ENCODE peak calls at places on chromosome 21, in seven cellular contexts. One of them, this sample, is unnamed.

GRCh38 chr21:30719401-30719800 is 824 bp upstream of the KRTAP21-3 start:
- DNase-seq in right atrium auricular region: no peak
- DNase-seq in Calu3: no peak
- DNase-seq in hepatocyte: peak
- DNase-seq in GM23338: no peak
- DNase-seq in OCI-LY7: no peak
- DNase-seq in activated B cell treated with CpG ODN at 0.5 μM for 24 hours: no peak
- DNase-seq in this sample: peak

GRCh38 chr21:31117046-31117916 is 79.0 kb upstream of the KRTAP19-8 start:
- DNase-seq in right atrium auricular region: no peak
- DNase-seq in Calu3: no peak
- DNase-seq in hepatocyte: peak
- DNase-seq in GM23338: no peak
- DNase-seq in OCI-LY7: no peak
- DNase-seq in activated B cell treated with CpG ODN at 0.5 μM for 24 hours: no peak
- DNase-seq in this sample: peak

GRCh38 chr21:29819675-29820337 is 120.0 kb downstream of the GRIK1 start:
- DNase-seq in right atrium auricular region: no peak
- DNase-seq in Calu3: no peak
- DNase-seq in hepatocyte: no peak
- DNase-seq in GM23338: no peak
- DNase-seq in OCI-LY7: no peak
- DNase-seq in activated B cell treated with CpG ODN at 0.5 μM for 24 hours: no peak
- DNase-seq in this sample: no peak

GRCh38 chr21:36734367-36735200 is 35.7 kb downstream of the SIM2 start:
- DNase-seq in right atrium auricular region: no peak
- DNase-seq in Calu3: no peak
- DNase-seq in hepatocyte: no peak
- DNase-seq in GM23338: no peak
- DNase-seq in OCI-LY7: no peak
- DNase-seq in activated B cell treated with CpG ODN at 0.5 μM for 24 hours: no peak
- DNase-seq in this sample: no peak

GRCh38 chr21:37916795-37917142 is 512 bp upstream of the KCNJ6 start:
- DNase-seq in right atrium auricular region: no peak
- DNase-seq in Calu3: no peak
- DNase-seq in hepatocyte: peak
- DNase-seq in GM23338: peak
- DNase-seq in OCI-LY7: no peak
- DNase-seq in activated B cell treated with CpG ODN at 0.5 μM for 24 hours: no peak
- DNase-seq in this sample: no peak

GRCh38 chr21:28186604-28187003 is 806.1 kb downstream of the LTN1 start:
- DNase-seq in right atrium auricular region: no peak
- DNase-seq in Calu3: no peak
- DNase-seq in hepatocyte: no peak
- DNase-seq in GM23338: no peak
- DNase-seq in OCI-LY7: no peak
- DNase-seq in activated B cell treated with CpG ODN at 0.5 μM for 24 hours: no peak
- DNase-seq in this sample: no peak

GRCh38 chr21:30305136-30305535 is 15.0 kb downstream of the KRTAP26-1 start:
- DNase-seq in right atrium auricular region: no peak
- DNase-seq in Calu3: no peak
- DNase-seq in hepatocyte: no peak
- DNase-seq in GM23338: no peak
- DNase-seq in OCI-LY7: no peak
- DNase-seq in activated B cell treated with CpG ODN at 0.5 μM for 24 hours: no peak
- DNase-seq in this sample: no peak

GRCh38 chr21:40047993-40048730 is 180.9 kb downstream of the PCP4 start:
- DNase-seq in right atrium auricular region: no peak
- DNase-seq in Calu3: no peak
- DNase-seq in hepatocyte: no peak
- DNase-seq in GM23338: no peak
- DNase-seq in OCI-LY7: no peak
- DNase-seq in activated B cell treated with CpG ODN at 0.5 μM for 24 hours: no peak
- DNase-seq in this sample: no peak

GRCh38 chr21:15552914-15553491 is 176.8 kb upstream of the USP25 start:
- DNase-seq in right atrium auricular region: no peak
- DNase-seq in Calu3: no peak
- DNase-seq in hepatocyte: peak
- DNase-seq in GM23338: peak
- DNase-seq in OCI-LY7: peak
- DNase-seq in activated B cell treated with CpG ODN at 0.5 μM for 24 hours: no peak
- DNase-seq in this sample: peak

GRCh38 chr21:31750843-31751242 is 18.9 kb upstream of the SCAF4 start:
- DNase-seq in right atrium auricular region: no peak
- DNase-seq in Calu3: no peak
- DNase-seq in hepatocyte: no peak
- DNase-seq in GM23338: no peak
- DNase-seq in OCI-LY7: no peak
- DNase-seq in activated B cell treated with CpG ODN at 0.5 μM for 24 hours: no peak
- DNase-seq in this sample: peak

GRCh38 chr21:38800924-38801744 is 4.6 kb upstream of the ETS2 start:
- DNase-seq in right atrium auricular region: no peak
- DNase-seq in Calu3: no peak
- DNase-seq in hepatocyte: no peak
- DNase-seq in GM23338: no peak
- DNase-seq in OCI-LY7: no peak
- DNase-seq in activated B cell treated with CpG ODN at 0.5 μM for 24 hours: no peak
- DNase-seq in this sample: peak

GRCh38 chr21:35469446-35469845 is 420.3 kb upstream of the RUNX1 start:
- DNase-seq in right atrium auricular region: no peak
- DNase-seq in Calu3: no peak
- DNase-seq in hepatocyte: no peak
- DNase-seq in GM23338: no peak
- DNase-seq in OCI-LY7: no peak
- DNase-seq in activated B cell treated with CpG ODN at 0.5 μM for 24 hours: no peak
- DNase-seq in this sample: no peak

GRCh38 chr21:43697758-43698643 is 20.9 kb upstream of the PDXK start:
- DNase-seq in right atrium auricular region: no peak
- DNase-seq in Calu3: no peak
- DNase-seq in hepatocyte: no peak
- DNase-seq in GM23338: no peak
- DNase-seq in OCI-LY7: no peak
- DNase-seq in activated B cell treated with CpG ODN at 0.5 μM for 24 hours: no peak
- DNase-seq in this sample: no peak

GRCh38 chr21:35252831-35253230 is 203.7 kb upstream of the RUNX1 start:
- DNase-seq in right atrium auricular region: no peak
- DNase-seq in Calu3: no peak
- DNase-seq in hepatocyte: no peak
- DNase-seq in GM23338: no peak
- DNase-seq in OCI-LY7: no peak
- DNase-seq in activated B cell treated with CpG ODN at 0.5 μM for 24 hours: no peak
- DNase-seq in this sample: peak

GRCh38 chr21:33308586-33309490 is 15.9 kb upstream of the IFNAR1 start:
- DNase-seq in right atrium auricular region: peak
- DNase-seq in Calu3: no peak
- DNase-seq in hepatocyte: no peak
- DNase-seq in GM23338: no peak
- DNase-seq in OCI-LY7: peak
- DNase-seq in activated B cell treated with CpG ODN at 0.5 μM for 24 hours: no peak
- DNase-seq in this sample: no peak
- TF ChIP-seq CTCF in right atrium auricular region: no peak
- TF ChIP-seq CTCF in Calu3: no peak
- TF ChIP-seq CTCF in hepatocyte: peak
- TF ChIP-seq CTCF in GM23338: no peak
- TF ChIP-seq CTCF in OCI-LY7: peak
- TF ChIP-seq CTCF in activated B cell treated with CpG ODN at 0.5 μM for 24 hours: no peak
- TF ChIP-seq CTCF in this sample: no peak

DNA sequence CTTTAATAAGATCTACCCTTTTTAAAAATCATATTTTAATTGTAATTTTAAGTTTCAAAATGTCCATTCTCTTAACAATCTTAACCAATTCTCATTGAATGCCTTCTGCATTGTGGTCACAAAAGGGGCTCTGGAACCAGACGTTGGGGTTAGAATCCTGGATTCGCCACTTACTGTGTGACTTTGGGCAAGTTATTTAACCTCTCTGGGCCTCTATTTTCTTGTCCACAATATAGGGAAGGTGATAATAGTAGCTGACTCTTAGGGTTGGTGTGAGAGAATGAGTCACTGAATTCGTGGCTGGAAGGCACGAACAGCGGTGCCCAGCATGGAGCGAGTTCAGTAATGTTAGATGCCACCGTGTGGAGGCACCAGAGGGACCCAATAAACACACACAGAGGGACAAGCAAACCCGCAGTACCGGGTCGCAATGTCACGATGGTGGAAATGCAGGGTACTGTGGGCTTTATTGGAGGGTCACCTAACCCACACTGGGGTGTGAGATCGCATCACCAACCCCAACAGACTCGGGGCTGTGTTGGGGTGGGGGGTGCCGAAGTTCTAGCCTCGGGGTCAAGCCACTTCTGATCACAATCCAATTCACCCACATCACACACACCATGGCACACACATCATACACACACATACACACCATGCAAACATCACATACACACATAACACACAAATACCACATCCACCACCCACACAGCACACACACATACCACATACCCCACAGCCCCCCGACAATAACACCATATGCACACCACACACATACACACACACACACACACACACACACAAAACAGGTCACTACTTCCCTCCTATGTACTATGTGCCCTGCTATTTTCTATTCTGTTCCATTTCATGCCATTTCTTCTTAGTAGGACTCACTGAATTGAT is 27.0 kb upstream of the IFNAR2 start:
- DNase-seq in right atrium auricular region: no peak
- DNase-seq in Calu3: peak
- DNase-seq in hepatocyte: no peak
- DNase-seq in GM23338: no peak
- DNase-seq in OCI-LY7: no peak
- DNase-seq in activated B cell treated with CpG ODN at 0.5 μM for 24 hours: no peak
- DNase-seq in this sample: no peak
- TF ChIP-seq CTCF in right atrium auricular region: no peak
- TF ChIP-seq CTCF in Calu3: no peak
- TF ChIP-seq CTCF in hepatocyte: no peak
- TF ChIP-seq CTCF in GM23338: no peak
- TF ChIP-seq CTCF in OCI-LY7: no peak
- TF ChIP-seq CTCF in activated B cell treated with CpG ODN at 0.5 μM for 24 hours: no peak
- TF ChIP-seq CTCF in this sample: no peak

GRCh38 chr21:45549670-45550463 is 7.6 kb upstream of the SLC19A1 start:
- DNase-seq in right atrium auricular region: no peak
- DNase-seq in Calu3: no peak
- DNase-seq in hepatocyte: no peak
- DNase-seq in GM23338: no peak
- DNase-seq in OCI-LY7: no peak
- DNase-seq in activated B cell treated with CpG ODN at 0.5 μM for 24 hours: no peak
- DNase-seq in this sample: no peak
- TF ChIP-seq CTCF in right atrium auricular region: no peak
- TF ChIP-seq CTCF in Calu3: no peak
- TF ChIP-seq CTCF in hepatocyte: no peak
- TF ChIP-seq CTCF in GM23338: peak
- TF ChIP-seq CTCF in OCI-LY7: no peak
- TF ChIP-seq CTCF in activated B cell treated with CpG ODN at 0.5 μM for 24 hours: no peak
- TF ChIP-seq CTCF in this sample: no peak

DNA sequence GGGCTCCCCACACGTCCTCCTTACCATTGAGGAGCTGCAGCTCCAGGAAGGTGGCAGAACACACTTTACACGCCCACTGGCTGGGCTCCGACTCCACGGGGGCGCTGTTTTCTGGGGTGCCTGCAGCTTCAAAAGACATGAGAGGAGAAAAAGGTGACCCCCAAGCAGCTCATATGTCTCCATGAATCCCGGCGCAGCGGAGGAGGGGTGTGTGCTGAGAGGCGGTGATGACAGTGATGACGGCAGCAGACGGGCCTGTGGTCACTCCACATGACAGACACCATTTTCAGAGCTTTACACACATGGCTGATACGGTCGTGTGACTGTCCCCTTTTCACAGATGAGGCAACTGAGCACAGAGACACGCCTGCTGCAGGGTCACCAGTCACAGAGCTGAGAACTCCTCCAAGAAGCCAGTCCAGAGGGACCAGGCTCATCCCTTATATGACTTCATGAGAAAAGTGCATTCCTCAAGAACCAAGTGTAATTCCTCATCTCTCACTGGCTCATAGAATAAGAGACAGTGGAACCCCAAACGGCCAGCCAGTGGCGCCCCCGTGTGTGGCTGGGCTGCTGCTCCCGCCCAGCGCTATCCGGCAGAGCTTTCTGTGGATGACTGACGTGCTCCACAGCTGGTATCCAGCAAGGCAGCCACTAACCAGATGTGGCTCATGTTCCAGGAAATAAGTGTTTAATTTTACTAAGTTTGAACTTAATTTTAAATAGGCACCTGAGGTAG is 31.9 kb downstream of the PRDM15 start:
- DNase-seq in right atrium auricular region: no peak
- DNase-seq in Calu3: no peak
- DNase-seq in hepatocyte: no peak
- DNase-seq in GM23338: peak
- DNase-seq in OCI-LY7: no peak
- DNase-seq in activated B cell treated with CpG ODN at 0.5 μM for 24 hours: no peak
- DNase-seq in this sample: no peak
- TF ChIP-seq CTCF in right atrium auricular region: no peak
- TF ChIP-seq CTCF in Calu3: no peak
- TF ChIP-seq CTCF in hepatocyte: no peak
- TF ChIP-seq CTCF in GM23338: peak
- TF ChIP-seq CTCF in OCI-LY7: no peak
- TF ChIP-seq CTCF in activated B cell treated with CpG ODN at 0.5 μM for 24 hours: no peak
- TF ChIP-seq CTCF in this sample: peak

GRCh38 chr21:46392921-46393320 is 65.8 kb upstream of the DIP2A start:
- DNase-seq in right atrium auricular region: no peak
- DNase-seq in Calu3: no peak
- DNase-seq in hepatocyte: no peak
- DNase-seq in GM23338: no peak
- DNase-seq in OCI-LY7: no peak
- DNase-seq in activated B cell treated with CpG ODN at 0.5 μM for 24 hours: no peak
- DNase-seq in this sample: no peak
- TF ChIP-seq CTCF in right atrium auricular region: no peak
- TF ChIP-seq CTCF in Calu3: no peak
- TF ChIP-seq CTCF in hepatocyte: no peak
- TF ChIP-seq CTCF in GM23338: no peak
- TF ChIP-seq CTCF in OCI-LY7: no peak
- TF ChIP-seq CTCF in activated B cell treated with CpG ODN at 0.5 μM for 24 hours: no peak
- TF ChIP-seq CTCF in this sample: no peak

DNA sequence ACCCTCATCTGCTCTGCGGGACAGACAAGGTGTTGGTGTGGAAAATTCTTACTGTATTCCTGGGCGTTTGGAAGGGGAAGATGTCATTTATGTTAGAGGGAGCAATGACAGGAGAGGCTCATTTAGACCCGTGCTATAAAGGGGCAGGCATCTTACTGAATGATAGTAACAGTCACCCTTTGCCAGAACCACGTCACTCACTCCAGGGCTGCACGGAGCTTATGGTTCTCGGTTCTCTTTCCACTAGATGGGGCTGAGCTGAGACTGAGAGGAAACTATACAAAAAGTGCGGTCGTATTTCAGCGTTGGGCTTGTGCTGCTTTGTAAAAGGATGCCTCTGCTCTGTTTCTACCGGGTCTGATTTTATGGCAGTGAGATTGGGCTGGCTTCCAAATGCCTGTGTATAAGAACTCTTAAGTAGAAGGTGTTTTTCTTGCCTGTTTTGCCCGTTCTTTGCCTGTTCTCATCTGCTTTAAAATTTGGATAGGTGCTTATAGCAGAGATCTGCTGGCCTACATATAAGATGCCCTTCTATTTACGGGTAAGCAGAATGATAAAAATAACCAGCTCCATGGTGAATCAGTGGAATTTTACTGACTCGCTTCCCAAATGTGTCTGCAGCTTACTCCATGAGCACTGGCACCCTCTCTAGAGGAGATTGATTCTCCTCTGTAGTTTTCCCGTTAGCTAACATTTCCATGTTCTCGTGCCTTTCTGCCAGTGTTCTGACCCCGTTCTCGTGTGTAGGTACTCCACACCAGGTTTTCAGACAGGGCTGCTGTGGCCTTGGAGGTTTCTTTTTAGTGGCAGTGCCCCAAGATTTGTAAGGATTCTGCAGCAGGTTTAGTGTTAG is 55.9 kb downstream of the MRPS6 start:
- DNase-seq in right atrium auricular region: peak
- DNase-seq in Calu3: no peak
- DNase-seq in hepatocyte: peak
- DNase-seq in GM23338: peak
- DNase-seq in OCI-LY7: no peak
- DNase-seq in activated B cell treated with CpG ODN at 0.5 μM for 24 hours: no peak
- DNase-seq in this sample: peak
- TF ChIP-seq CTCF in right atrium auricular region: no peak
- TF ChIP-seq CTCF in Calu3: no peak
- TF ChIP-seq CTCF in hepatocyte: peak
- TF ChIP-seq CTCF in GM23338: peak
- TF ChIP-seq CTCF in OCI-LY7: peak
- TF ChIP-seq CTCF in activated B cell treated with CpG ODN at 0.5 μM for 24 hours: no peak
- TF ChIP-seq CTCF in this sample: peak